ENCODE peak calls at places on chromosomes 13 and 19, in ten cellular contexts. J is transverse colon; B is aorta; P is uterus; S is neural progenitor cell; I is upper lobe of left lung; R is fibroblast of lung; W is GM23248; C is body of pancreas; K is CD8-positive, alpha-beta memory T cell. U is an unnamed sample. For H3K27me3, the result is how much of the 10 kb centered on the place peaks cover.

GRCh38 chr19:51702754-51703654 is 9.9 kb downstream of the SPACA6 start:
- DNase-seq in J (peak), B (peak), P (peak), S (peak), I (peak), R (no peak), W (peak), C (peak), K (no peak), U (no peak)

GRCh38 chr19:7792286-7792685 is 29.2 kb downstream of the CLEC4M start:
- DNase-seq in J (no peak), B (no peak), P (no peak), S (no peak), I (no peak), R (no peak), W (no peak), C (no peak), K (no peak), U (no peak)

GRCh38 chr19:45423589-45424190 is at the start of gene ERCC1:
- DNase-seq in J (no peak), B (peak), P (peak), S (peak), I (peak), R (peak), W (peak), C (peak), K (peak), U (peak)

GRCh38 chr13:98445340-98446233 is 131.3 kb downstream of the STK24 start:
- DNase-seq in J (peak), B (peak), P (peak), S (peak), I (peak), R (peak), W (peak), C (peak), K (peak), U (no peak)

GRCh38 chr13:43054803-43055802 is 31.7 kb downstream of the DNAJC15 start:
- DNase-seq in J (no peak), B (no peak), P (peak), S (peak), I (no peak), R (peak), W (peak), C (no peak), K (no peak), U (peak)

GRCh38 chr19:347946-348861 is 3.6 kb upstream of the MIER2 start:
- DNase-seq in J (no peak), B (peak), P (no peak), S (peak), I (no peak), R (peak), W (peak), C (no peak), K (no peak), U (no peak)

GRCh38 chr13:33083054-33083453 is 66.8 kb downstream of the KL start:
- DNase-seq in J (no peak), B (no peak), P (no peak), S (no peak), I (no peak), R (no peak), W (no peak), C (no peak), K (no peak), U (no peak)

GRCh38 chr13:110045202-110045601 is 258.8 kb upstream of the IRS2 start:
- DNase-seq in J (no peak), B (no peak), P (no peak), S (no peak), I (no peak), R (no peak), W (no peak), C (no peak), K (no peak), U (no peak)

GRCh38 chr13:81017525-81018152 is 676.7 kb upstream of the SPRY2 start:
- DNase-seq in J (no peak), B (no peak), P (no peak), S (peak), I (no peak), R (peak), W (peak), C (no peak), K (no peak), U (no peak)

GRCh38 chr19:51507640-51508058 is 6.0 kb upstream of the SIGLEC12 start:
- DNase-seq in J (no peak), B (no peak), P (no peak), S (no peak), I (no peak), R (no peak), W (no peak), C (no peak), K (no peak), U (no peak)

DNA sequence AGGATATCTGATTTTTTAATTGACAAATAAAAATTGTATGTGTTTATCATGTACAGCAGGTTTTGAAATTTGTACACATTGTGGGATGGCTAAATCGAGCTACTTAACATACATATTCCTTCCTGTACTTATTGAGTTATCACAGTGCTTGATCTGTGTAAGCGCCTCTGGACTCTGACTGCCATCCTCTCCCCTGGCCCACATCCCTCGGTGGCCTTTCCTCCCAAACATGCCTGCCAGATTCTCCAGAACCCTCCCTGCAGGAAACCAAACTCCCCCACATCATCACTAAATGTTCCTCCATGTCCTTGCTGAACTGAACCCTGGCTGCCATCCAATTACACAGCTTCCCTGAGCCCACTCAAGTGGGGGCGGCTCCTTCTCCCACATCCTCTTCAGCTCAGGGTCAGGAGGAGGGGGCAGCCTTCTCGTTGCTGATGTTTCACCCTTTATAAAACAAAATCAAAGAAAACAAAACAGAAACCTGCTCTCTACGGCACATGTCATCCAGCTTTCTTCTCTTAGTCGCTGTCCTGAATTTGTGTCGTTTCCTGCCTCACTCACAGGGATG is 97.2 kb upstream of the SPATA13 start:
- DNase-seq in J (no peak), B (no peak), P (peak), S (no peak), I (no peak), R (peak), W (no peak), C (no peak), K (no peak), U (no peak)
- H3K4me3 ChIP-seq in J (no peak), B (no peak), P (no peak), S (no peak), I (no peak), R (no peak), W (peak), C (no peak), K (no peak), U (no peak)

DNA sequence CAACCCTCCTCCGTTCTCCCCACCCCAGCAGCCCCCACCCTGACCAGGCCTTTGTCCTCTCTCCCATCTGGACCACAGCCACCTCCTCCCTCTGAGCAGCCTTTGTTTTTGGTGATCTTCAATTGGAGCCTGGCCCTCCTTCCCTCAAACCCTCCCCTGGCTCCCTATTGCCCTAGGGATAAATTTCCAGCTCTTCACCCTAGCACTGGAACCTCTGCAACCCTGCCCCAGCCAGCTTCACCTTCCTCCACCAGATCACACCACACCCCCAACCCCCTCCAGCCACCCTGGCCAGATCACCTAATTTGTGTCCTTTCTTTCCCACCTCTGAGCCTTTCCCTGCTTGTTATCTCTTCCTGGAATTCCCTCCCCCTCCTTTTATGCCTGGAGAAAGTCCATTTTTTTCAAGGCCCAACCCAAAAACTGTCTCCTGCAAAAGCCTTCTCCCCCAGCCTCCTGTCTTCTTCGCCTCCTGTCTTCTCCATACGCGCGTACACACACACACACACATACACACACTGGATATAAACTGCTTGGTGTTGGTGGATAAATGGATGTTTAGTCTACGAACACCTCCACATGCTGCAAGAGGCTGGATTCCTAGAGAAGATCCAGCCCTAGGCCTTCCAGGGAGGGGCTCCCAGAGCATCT is 5.2 kb upstream of the TLE2 start:
- DNase-seq in J (no peak), B (no peak), P (no peak), S (peak), I (no peak), R (peak), W (no peak), C (no peak), K (no peak), U (peak)
- H3K27me3 ChIP-seq in J (under half), B (under half), P (under half), S (half or more), I (under half), R (under half), W (under half), C (under half), K (under half), U (under half)

GRCh38 chr13:41427700-41428099 is 29.6 kb upstream of the RGCC start:
- DNase-seq in J (no peak), B (no peak), P (no peak), S (no peak), I (no peak), R (no peak), W (peak), C (no peak), K (no peak), U (no peak)
- H3K4me3 ChIP-seq in J (no peak), B (no peak), P (no peak), S (peak), I (peak), R (peak), W (no peak), C (no peak), K (no peak), U (no peak)

DNA sequence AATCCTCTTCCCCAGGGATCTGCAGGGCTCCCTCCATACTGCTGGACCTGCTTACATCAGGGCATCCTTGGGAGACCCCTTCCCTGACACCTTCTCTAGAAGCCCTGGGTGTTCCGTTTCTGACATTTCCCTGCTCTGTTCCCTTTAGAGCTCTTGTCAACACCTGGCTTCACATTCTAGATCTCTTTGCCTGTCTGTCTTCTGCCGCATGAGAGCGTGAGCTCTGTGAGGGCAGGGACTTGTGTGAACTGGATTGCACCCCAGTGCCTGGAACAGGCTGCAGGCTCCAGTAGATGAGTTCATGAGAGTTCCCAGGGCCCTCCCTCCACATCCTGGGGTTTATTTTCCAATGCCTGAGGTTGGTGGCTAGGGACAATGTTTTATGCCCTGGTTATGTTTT is 651 bp downstream of the CEACAM7 start:
- DNase-seq in J (no peak), B (no peak), P (no peak), S (no peak), I (no peak), R (no peak), W (no peak), C (no peak), K (no peak), U (no peak)
- H3K27me3 ChIP-seq in J (under half), B (under half), P (under half), S (under half), I (under half), R (under half), W (under half), C (under half), K (under half), U (under half)

DNA sequence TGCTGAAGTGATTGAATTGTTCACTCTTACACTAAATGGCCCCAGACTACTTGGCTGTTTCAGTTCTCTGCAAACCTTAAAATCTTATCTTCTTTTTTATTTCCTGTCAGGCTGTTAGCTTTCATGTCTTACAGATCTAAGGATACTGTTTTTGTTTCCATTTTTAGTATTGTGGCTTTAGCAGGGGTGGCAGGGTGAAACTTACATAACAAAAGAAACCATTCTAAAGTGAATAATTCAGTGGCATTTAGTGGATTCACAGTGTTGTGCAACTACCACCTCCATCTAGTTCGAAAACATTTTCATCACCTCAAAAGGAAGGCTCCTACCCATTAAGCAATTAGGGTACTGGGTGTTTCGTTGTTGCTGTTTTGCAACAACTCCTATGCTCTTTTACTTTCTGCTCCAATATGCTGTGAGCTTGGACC is 19.8 kb downstream of the TMEM272 start:
- DNase-seq in J (no peak), B (no peak), P (no peak), S (no peak), I (no peak), R (peak), W (peak), C (no peak), K (no peak), U (no peak)
- H3K4me3 ChIP-seq in J (no peak), B (no peak), P (no peak), S (no peak), I (no peak), R (no peak), W (no peak), C (no peak), K (peak), U (no peak)

U was measured in AG04450.